ENCODE peak calls at places on chromosomes 16 and 17, in four cellular contexts. X, I, R and O are unnamed samples.

GRCh38 chr17:45129940-45130639 is 2.2 kb downstream of the PLCD3 start:
- DNase-seq in I (peak; percentile 67), R (no peak), X (no peak), O (no peak)

GRCh38 chr17:28397687-28398279 is 8.2 kb downstream of the SLC46A1 start:
- DNase-seq in X (no peak), I (no peak), R (no peak), O (no peak)

GRCh38 chr16:57271867-57272495 is 12.5 kb downstream of the PLLP start:
- DNase-seq in X (no peak), I (no peak), R (no peak), O (no peak)

GRCh38 chr17:72976971-72977767 is 115.3 kb downstream of the SLC39A11 start:
- DNase-seq in I (peak; percentile 44), R (peak; percentile 55), X (no peak), O (no peak)

GRCh38 chr17:7886227-7887037 is 2.2 kb upstream of the CHD3 start:
- DNase-seq in I (peak; percentile 51), R (peak; percentile 45), X (no peak), O (peak; percentile 44)

GRCh38 chr16:73058616-73059409 is 10.9 kb upstream of the ZFHX3 start:
- DNase-seq in R (no peak), I (peak; percentile 77), X (peak; percentile 86), O (no peak)

GRCh38 chr16:68707341-68708152 is 29.5 kb upstream of the CDH1 start:
- DNase-seq in I (peak; percentile 89), R (peak; percentile 88), X (no peak), O (no peak)

GRCh38 chr17:82752371-82753200 is 721 bp downstream of the TBCD start:
- DNase-seq in X (no peak), I (no peak), R (peak; percentile 6), O (no peak)

GRCh38 chr16:82004651-82005490 is 6.4 kb downstream of the SDR42E1 start:
- DNase-seq in R (no peak), I (no peak), X (no peak), O (no peak)

GRCh38 chr16:55330726-55331647 is 7.0 kb downstream of the IRX6 start:
- DNase-seq in R (no peak), I (no peak), X (peak; percentile 78), O (no peak)

GRCh38 chr17:20158580-20158979 is 149.4 kb downstream of the SPECC1 start:
- DNase-seq in X (no peak), I (no peak), R (no peak), O (no peak)

GRCh38 chr16:77834600-77834963 is 46.2 kb downstream of the VAT1L start:
- DNase-seq in I (no peak), X (no peak), R (no peak), O (no peak)

GRCh38 chr16:58409316-58409973 is 17.2 kb downstream of the GINS3 start:
- DNase-seq in R (peak; percentile 60), I (peak; percentile 30), X (no peak), O (no peak)

GRCh38 chr17:16446338-16446983 is 31.1 kb downstream of the TRPV2 start:
- DNase-seq in I (peak; percentile 44), R (peak; percentile 29), X (no peak), O (no peak)

GRCh38 chr17:80861360-80861861 is 130.2 kb upstream of the CHMP6 start:
- DNase-seq in R (peak; percentile 41), I (no peak), X (peak; percentile 22), O (no peak)

GRCh38 chr16:28836761-28837064 is 9.4 kb downstream of the TUFM start:
- DNase-seq in X (no peak), I (no peak), R (no peak), O (no peak)

GRCh38 chr17:73335591-73336503 is 24.0 kb upstream of the CDC42EP4 start:
- DNase-seq in X (no peak), I (peak; percentile 28), R (peak; percentile 68), O (no peak)

GRCh38 chr17:39863244-39863917 is 731 bp downstream of the IKZF3 start:
- DNase-seq in R (no peak), I (no peak), X (no peak), O (no peak)

GRCh38 chr16:7835032-7835431 is 502.4 kb downstream of the RBFOX1 start:
- DNase-seq in I (no peak), R (no peak), X (no peak), O (no peak)

GRCh38 chr16:31869511-31870201 is 4.0 kb upstream of the ZNF267 start:
- DNase-seq in X (peak; percentile 86), R (peak; percentile 58), I (no peak), O (no peak)

GRCh38 chr16:1449201-1449788 is 4.9 kb upstream of the CCDC154 start:
- DNase-seq in I (no peak), X (no peak), R (no peak), O (no peak)

GRCh38 chr16:1448536-1449116 is 4.3 kb upstream of the CCDC154 start:
- DNase-seq in R (no peak), X (no peak), I (no peak), O (no peak)

GRCh38 chr16:1451702-1452392 is 7.5 kb upstream of the CCDC154 start:
- DNase-seq in R (no peak), X (no peak), I (no peak), O (no peak)

GRCh38 chr16:1450841-1451240 is 6.5 kb upstream of the CCDC154 start:
- DNase-seq in R (no peak), X (no peak), I (no peak), O (no peak)

GRCh38 chr16:1450218-1450617 is 5.9 kb upstream of the CCDC154 start:
- DNase-seq in X (no peak), I (no peak), R (no peak), O (no peak)
- TF ChIP-seq CTCF in X (no peak), I (no peak), R (no peak), O (no peak)

GRCh38 chr17:60240290-60240689 is 90.5 kb downstream of the CA4 start:
- DNase-seq in X (no peak), R (no peak), I (no peak), O (no peak)
- TF ChIP-seq CTCF in X (no peak), R (no peak), I (no peak), O (no peak)

GRCh38 chr16:87303431-87303930 is 13.7 kb downstream of the C16orf95 start:
- DNase-seq in R (no peak), X (no peak), I (no peak), O (no peak)

GRCh38 chr16:87303962-87304521 is 13.2 kb downstream of the C16orf95 start:
- DNase-seq in X (no peak), R (no peak), I (no peak), O (no peak)

GRCh38 chr16:87308826-87309225 is 8.4 kb downstream of the C16orf95 start:
- DNase-seq in I (no peak), R (no peak), X (peak; percentile 10), O (no peak)

GRCh38 chr16:87304951-87305350 is 12.2 kb downstream of the C16orf95 start:
- DNase-seq in X (no peak), R (no peak), I (no peak), O (no peak)

DNA sequence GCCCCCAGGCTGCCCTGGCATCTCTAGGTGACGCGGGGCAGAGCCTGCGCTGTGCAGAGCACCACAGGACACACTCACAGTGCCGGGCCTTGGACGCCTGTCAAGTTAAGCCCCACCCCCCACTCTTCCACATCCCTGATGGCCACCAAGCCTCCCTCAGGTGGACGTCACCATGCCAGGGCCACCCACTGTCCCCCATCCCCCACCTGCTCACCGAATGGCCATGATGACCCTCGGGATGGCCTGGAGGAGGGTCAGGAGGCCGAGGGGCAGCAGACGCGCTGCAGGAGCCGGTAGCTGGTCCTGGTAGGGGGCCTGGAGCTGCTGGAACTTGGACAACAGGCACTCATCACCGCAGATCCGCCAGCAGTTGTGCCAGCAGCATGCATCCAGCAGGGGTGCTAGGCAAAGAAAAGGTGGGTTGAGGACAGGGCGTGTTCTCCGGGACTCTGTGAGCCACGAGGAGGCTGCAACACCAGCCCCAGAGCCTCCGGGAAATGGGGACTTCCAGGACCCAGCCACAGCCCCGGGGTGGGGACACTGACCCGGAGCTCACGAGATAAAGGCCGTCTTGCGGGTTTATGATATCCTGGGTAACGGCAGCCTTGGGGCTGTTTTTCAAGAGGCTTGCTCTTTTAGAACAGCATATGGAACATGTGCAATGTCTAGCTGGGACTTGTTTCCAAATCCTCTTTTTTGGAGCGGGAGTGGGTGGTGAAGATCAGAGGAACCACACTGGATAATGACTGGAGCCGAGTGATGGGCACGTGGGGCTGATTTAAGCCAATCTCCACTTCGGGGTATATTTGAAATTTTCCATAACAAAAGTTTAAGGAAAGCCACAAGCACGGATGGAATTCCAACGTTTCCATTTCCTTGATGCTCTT is 11.4 kb downstream of the C16orf95 start:
- DNase-seq in R (no peak), X (no peak), I (no peak), O (no peak)
- TF ChIP-seq CTCF in R (no peak), X (no peak), I (no peak), O (no peak)

GRCh38 chr17:33464669-33465275 is 171.7 kb upstream of the ASIC2 start:
- DNase-seq in I (no peak), X (no peak), R (no peak), O (no peak)
- TF ChIP-seq CTCF in I (no peak), X (no peak), R (no peak), O (no peak)

GRCh38 chr17:55238197-55238930 is 26.4 kb upstream of the HLF start:
- DNase-seq in X (peak; percentile 93), I (peak; percentile 94), R (peak; percentile 93), O (peak; percentile 62)
- TF ChIP-seq CTCF in X (peak; percentile 9), I (no peak), R (no peak), O (no peak)